ENCODE peak calls at places on chromosomes 13 and 19, in six cellular contexts. L is cardiac septum; U is T-helper 9 cell; S is left cardiac atrium; C is fibroblast of pulmonary artery; P is activated CD8-positive, alpha-beta T cell treated with anti-CD3 and anti-CD28 coated beads, Interleukin-2, amount 10 ng/mL, durations not matched to agents 7 days and 5 days. Y is an unnamed sample.

GRCh38 chr13:101390461-101390860 is 25.8 kb downstream of the NALCN start:
- DNase-seq in L (no peak), U (no peak), S (no peak), C (peak), P (no peak), Y (peak)

GRCh38 chr19:40358773-40359172 is 10.3 kb downstream of the PLD3 start:
- DNase-seq in L (no peak), U (no peak), S (no peak), C (no peak), P (no peak), Y (no peak)

GRCh38 chr19:39032164-39032918 is at the start of gene FBXO27:
- DNase-seq in L (no peak), U (no peak), S (peak), C (no peak), P (no peak), Y (no peak)

GRCh38 chr13:36131215-36131930 is at the start of gene DCLK1:
- DNase-seq in L (no peak), U (no peak), S (peak), C (peak), P (no peak), Y (peak)

GRCh38 chr19:37931941-37932655 is 25.1 kb downstream of the SIPA1L3 start:
- DNase-seq in L (peak), U (no peak), S (peak), C (peak), P (no peak), Y (peak)

GRCh38 chr13:26300140-26300539 is 46.2 kb downstream of the CDK8 start:
- DNase-seq in L (no peak), U (no peak), S (no peak), C (peak), P (no peak), Y (peak)

GRCh38 chr13:80400164-80400767 is 59.3 kb upstream of the SPRY2 start:
- DNase-seq in L (no peak), U (no peak), S (no peak), C (no peak), P (no peak), Y (no peak)

GRCh38 chr13:98279473-98280175 is 102.6 kb upstream of the RNF113B start:
- DNase-seq in L (no peak), U (no peak), S (no peak), C (no peak), P (peak), Y (no peak)

GRCh38 chr19:51066816-51067215 is 1.9 kb upstream of the KLK13 start:
- DNase-seq in L (no peak), U (no peak), S (no peak), C (no peak), P (no peak), Y (no peak)